ENCODE peak calls at places on chromosomes 7 and 10, in ten cellular contexts. O is fibroblast of villous mesenchyme; L is IMR-90; N is mesenchymal stem cell; F is H7; R is thoracic aorta; P is prostate gland; K is GM12878; C is fibroblast of mammary gland; I is naive thymus-derived CD4-positive, alpha-beta T cell. Y is an unnamed sample.

GRCh38 chr7:39664057-39664456 is 40.7 kb downstream of the RALA start:
- DNase-seq in O (peak), L (no peak), N (no peak), F (no peak), R (no peak), P (no peak), K (no peak), C (no peak), I (no peak), Y (no peak)

GRCh38 chr10:8618834-8619233 is 564.3 kb downstream of the GATA3 start:
- DNase-seq in O (no peak), L (no peak), N (no peak), F (no peak), R (no peak), P (no peak), K (no peak), C (no peak), I (no peak), Y (no peak)

GRCh38 chr10:124354411-124355382 is 64.0 kb downstream of the OAT start:
- DNase-seq in O (peak), L (peak), N (peak), F (peak), R (no peak), P (no peak), K (no peak), C (peak), I (peak), Y (peak)

GRCh38 chr7:116713918-116714317 is 41.9 kb downstream of the MET start:
- DNase-seq in O (peak), L (peak), N (no peak), F (no peak), R (no peak), P (no peak), K (no peak), C (peak), I (no peak), Y (no peak)

GRCh38 chr10:26777686-26778085 is 80.2 kb downstream of the PDSS1 start:
- DNase-seq in O (no peak), L (no peak), N (no peak), F (no peak), R (no peak), P (no peak), K (no peak), C (no peak), I (no peak), Y (no peak)

GRCh38 chr10:123398756-123399155 is 244.6 kb downstream of the BUB3 start:
- DNase-seq in O (no peak), L (no peak), N (no peak), F (no peak), R (no peak), P (no peak), K (no peak), C (no peak), I (no peak), Y (no peak)

GRCh38 chr7:33258561-33258960 is 129.2 kb downstream of the BBS9 start:
- DNase-seq in O (no peak), L (peak), N (no peak), F (no peak), R (no peak), P (no peak), K (no peak), C (peak), I (no peak), Y (no peak)

GRCh38 chr10:111146025-111146640 is 69.3 kb downstream of the ADRA2A start:
- DNase-seq in O (no peak), L (no peak), N (no peak), F (no peak), R (no peak), P (no peak), K (no peak), C (no peak), I (no peak), Y (no peak)

GRCh38 chr10:71696635-71697326 is 22.8 kb downstream of the C10orf105 start:
- DNase-seq in O (peak), L (no peak), N (peak), F (peak), R (no peak), P (no peak), K (no peak), C (peak), I (peak), Y (peak)

GRCh38 chr7:151498495-151498894 is 21.2 kb downstream of the RHEB start:
- DNase-seq in O (no peak), L (no peak), N (no peak), F (no peak), R (no peak), P (no peak), K (no peak), C (no peak), I (no peak), Y (no peak)

GRCh38 chr7:120033114-120033513 is 239.9 kb upstream of the KCND2 start:
- DNase-seq in O (peak), L (no peak), N (no peak), F (peak), R (no peak), P (no peak), K (no peak), C (no peak), I (no peak), Y (no peak)

DNA sequence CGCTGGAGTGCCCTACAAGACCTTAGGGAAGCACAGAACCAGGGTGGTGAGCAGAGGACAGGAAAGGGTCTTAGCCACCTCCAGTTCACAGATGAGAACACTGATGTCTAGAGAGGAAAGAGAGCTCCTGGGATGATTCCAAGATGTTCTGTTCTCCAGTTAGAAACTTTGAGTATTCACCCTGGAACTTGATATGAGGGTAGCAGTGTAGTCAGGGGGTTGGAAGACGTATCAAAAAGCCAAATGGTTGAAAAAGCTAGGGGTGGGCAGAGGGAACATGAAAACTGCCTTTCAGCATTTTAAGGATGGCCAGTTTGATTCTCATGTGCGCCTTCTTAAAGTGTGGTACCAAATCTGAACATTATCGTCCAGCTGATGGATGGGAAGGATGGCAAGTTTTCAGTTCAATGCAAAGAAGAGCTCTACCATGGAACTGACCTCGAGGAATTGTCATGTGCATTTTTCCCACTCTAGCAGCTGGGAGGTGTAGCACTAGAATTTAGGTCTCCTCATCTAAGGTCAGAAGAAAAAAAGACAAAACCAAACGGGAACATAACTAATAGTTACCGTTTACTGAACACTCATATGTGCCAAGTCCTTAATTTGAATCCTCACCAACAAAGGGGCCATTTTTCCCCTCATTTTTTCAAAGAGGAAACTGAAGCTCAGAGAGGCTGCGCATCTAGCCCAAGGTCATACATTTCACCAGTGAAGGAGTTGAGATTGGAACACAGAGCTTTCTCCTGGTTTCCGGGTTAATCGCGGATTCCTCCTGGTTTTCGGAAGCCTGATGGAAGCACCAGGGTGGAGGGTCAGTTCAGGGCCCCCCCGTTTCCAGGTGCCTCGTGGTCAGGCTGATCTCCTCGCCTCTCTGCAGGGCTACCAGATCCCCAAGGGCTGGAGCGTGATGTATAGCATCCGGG is 6.0 kb upstream of the CYP26A1 start:
- DNase-seq in O (no peak), L (no peak), N (no peak), F (peak), R (no peak), P (no peak), K (no peak), C (no peak), I (no peak), Y (no peak)
- H3K4me3 ChIP-seq in O (no peak), L (no peak), N (no peak), F (peak), R (peak), P (no peak), K (no peak), C (no peak), I (no peak), Y (no peak)

DNA sequence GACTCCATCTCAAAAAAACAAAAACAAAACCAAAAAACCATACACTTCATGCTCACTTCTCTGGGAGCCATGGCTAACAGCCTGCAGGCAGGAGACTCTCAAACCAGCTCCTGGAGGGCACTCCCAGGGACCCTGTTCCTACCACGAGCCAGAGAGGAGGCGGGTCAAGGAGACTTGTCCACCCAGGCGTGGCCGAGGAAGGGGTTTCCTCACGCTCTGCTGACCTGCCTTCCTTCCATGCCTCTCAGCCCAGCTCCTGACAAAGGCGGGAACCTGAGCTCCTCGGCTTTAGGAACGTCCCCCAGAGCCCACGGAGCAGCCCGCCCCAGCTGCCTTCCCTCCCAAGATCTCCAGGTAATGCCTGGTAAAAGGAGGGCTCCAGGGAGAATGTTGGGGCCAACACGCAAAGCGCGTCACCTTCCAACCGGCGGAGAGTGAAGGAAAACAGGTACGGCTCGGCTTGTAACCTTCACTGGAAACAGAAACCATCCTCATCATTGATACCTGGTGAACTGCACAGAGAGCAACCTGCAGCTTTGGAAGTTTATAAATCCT is 9.5 kb downstream of the GPR146 start:
- DNase-seq in O (no peak), L (no peak), N (no peak), F (no peak), R (no peak), P (no peak), K (no peak), C (no peak), I (no peak), Y (no peak)
- H3K4me3 ChIP-seq in O (no peak), L (no peak), N (no peak), F (no peak), R (no peak), P (no peak), K (no peak), C (no peak), I (no peak), Y (no peak)

GRCh38 chr7:100221767-100222444 is 2.2 kb downstream of the PVRIG start:
- DNase-seq in O (no peak), L (no peak), N (no peak), F (no peak), R (no peak), P (no peak), K (no peak), C (no peak), I (peak), Y (no peak)

GRCh38 chr7:100215895-100216294 is 3.9 kb upstream of the PVRIG start:
- DNase-seq in O (peak), L (peak), N (peak), F (no peak), R (no peak), P (no peak), K (no peak), C (peak), I (no peak), Y (peak)

GRCh38 chr7:100220833-100221718 is 1.3 kb downstream of the PVRIG start:
- DNase-seq in O (no peak), L (no peak), N (no peak), F (no peak), R (no peak), P (no peak), K (peak), C (no peak), I (peak), Y (no peak)

GRCh38 chr7:100222445-100223132 is 2.8 kb downstream of the PVRIG start:
- DNase-seq in O (no peak), L (no peak), N (no peak), F (no peak), R (no peak), P (no peak), K (no peak), C (no peak), I (no peak), Y (no peak)

GRCh38 chr7:100219271-100219737 is 445 bp upstream of the PVRIG start:
- DNase-seq in O (no peak), L (no peak), N (no peak), F (no peak), R (no peak), P (no peak), K (no peak), C (no peak), I (peak), Y (no peak)
- H3K4me3 ChIP-seq in O (no peak), L (no peak), N (no peak), F (no peak), R (no peak), P (no peak), K (peak), C (no peak), I (peak), Y (no peak)

DNA sequence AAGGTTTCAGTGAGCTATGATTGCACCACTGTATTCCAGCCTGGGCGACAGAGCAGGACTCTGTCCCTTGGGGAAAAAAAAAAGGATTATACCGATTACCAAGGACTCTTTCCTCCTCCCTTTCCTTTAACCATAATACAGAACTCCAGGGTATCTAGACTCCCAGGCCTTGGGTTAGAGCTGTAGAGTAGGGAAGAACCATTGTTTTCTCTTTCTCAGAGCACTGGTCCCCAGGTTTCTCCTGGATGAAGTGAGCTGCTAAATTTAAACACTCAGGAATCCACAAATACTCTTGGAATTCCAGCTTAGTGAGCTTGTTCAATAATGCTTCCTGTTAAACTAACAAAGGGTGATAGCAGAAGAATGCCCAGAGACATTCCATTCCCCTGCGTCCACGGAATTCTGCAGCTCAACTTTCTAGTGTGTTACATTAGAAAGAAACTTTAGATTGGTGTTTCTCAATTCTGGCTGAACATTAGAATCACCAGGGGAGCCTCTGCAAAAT is 14.6 kb upstream of the RPEL1 start:
- DNase-seq in O (peak), L (peak), N (peak), F (peak), R (no peak), P (peak), K (no peak), C (peak), I (no peak), Y (no peak)
- H3K4me3 ChIP-seq in O (no peak), L (no peak), N (no peak), F (no peak), R (peak), P (no peak), K (no peak), C (no peak), I (no peak), Y (no peak)

GRCh38 chr10:113858541-113858940 is 4.1 kb downstream of the NHLRC2 start:
- DNase-seq in O (peak), L (peak), N (peak), F (no peak), R (no peak), P (no peak), K (no peak), C (peak), I (no peak), Y (no peak)

GRCh38 chr10:113856563-113856962 is 2.1 kb downstream of the NHLRC2 start:
- DNase-seq in O (no peak), L (no peak), N (peak), F (no peak), R (no peak), P (no peak), K (no peak), C (peak), I (no peak), Y (no peak)

GRCh38 chr10:113859261-113859660 is 4.8 kb downstream of the NHLRC2 start:
- DNase-seq in O (no peak), L (no peak), N (no peak), F (no peak), R (no peak), P (no peak), K (no peak), C (no peak), I (no peak), Y (no peak)

GRCh38 chr10:113854757-113855626 is 531 bp downstream of the NHLRC2 start:
- DNase-seq in O (peak), L (peak), N (peak), F (peak), R (no peak), P (peak), K (no peak), C (peak), I (peak), Y (peak)

DNA sequence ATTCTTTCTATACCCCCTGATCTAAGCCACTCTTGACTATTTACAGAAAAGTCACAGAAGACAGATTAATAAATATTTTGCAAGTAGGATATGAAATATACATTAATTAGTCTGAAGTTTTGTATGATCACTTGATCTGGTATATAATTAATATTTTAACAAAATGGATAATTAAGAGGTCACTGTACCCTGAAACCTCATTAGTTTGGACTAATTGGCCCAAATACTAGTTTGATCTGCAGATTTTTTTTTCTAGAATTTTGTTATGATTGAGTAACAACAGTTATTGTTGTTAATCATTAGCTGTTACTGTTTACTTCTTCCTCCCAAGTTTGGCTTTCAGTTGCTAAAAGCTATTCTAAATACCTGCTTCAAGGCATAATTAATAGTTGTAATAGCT is 2.7 kb downstream of the NHLRC2 start:
- DNase-seq in O (no peak), L (no peak), N (no peak), F (no peak), R (no peak), P (no peak), K (no peak), C (peak), I (no peak), Y (no peak)
- H3K4me3 ChIP-seq in O (no peak), L (no peak), N (no peak), F (no peak), R (no peak), P (no peak), K (peak), C (no peak), I (no peak), Y (no peak)

GRCh38 chr10:119304541-119304940 is 97.2 kb downstream of the GRK5 start:
- DNase-seq in O (no peak), L (no peak), N (no peak), F (no peak), R (no peak), P (no peak), K (no peak), C (no peak), I (no peak), Y (no peak)

GRCh38 chr10:119306514-119306951 is 99.2 kb downstream of the GRK5 start:
- DNase-seq in O (no peak), L (no peak), N (peak), F (peak), R (no peak), P (no peak), K (peak), C (no peak), I (peak), Y (no peak)

GRCh38 chr10:119306964-119307363 is 99.6 kb downstream of the GRK5 start:
- DNase-seq in O (no peak), L (peak), N (peak), F (no peak), R (no peak), P (no peak), K (no peak), C (peak), I (no peak), Y (no peak)

GRCh38 chr10:119303886-119304285 is 96.5 kb downstream of the GRK5 start:
- DNase-seq in O (no peak), L (no peak), N (no peak), F (no peak), R (no peak), P (no peak), K (no peak), C (no peak), I (no peak), Y (no peak)

DNA sequence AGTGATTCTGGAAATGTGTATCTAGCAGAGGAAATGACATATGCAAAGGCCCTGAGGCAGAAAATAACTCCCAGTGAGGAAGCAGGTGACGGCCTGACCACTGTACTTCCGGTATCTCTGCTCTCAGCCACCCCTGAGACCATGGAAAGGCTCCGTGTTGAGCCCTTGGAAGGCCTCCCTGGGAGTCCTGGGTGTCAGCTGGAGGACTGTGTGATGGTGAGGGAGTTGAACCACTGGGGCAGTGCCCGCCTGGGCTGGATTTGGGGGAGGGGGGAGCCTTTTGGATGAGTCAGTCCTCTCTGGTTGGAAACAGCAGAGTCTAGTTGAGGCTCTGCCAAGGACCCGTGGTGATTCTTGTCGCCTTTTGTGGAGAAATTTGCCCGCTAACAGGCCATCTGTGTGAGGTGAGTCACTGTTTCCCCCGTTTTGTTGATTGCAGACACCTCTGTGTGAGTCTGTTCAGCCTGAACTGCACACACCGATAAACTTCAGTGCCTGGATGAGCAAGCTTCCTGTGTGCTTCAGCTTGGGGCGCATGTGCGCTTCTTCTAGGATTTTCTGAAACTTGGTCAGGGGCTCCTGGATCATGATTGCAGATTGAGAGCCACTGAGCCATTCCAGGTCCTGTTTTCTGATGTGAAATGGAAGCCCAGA is 98.6 kb downstream of the GRK5 start:
- DNase-seq in O (peak), L (peak), N (peak), F (no peak), R (peak), P (no peak), K (peak), C (peak), I (peak), Y (peak)
- H3K4me3 ChIP-seq in O (no peak), L (no peak), N (no peak), F (no peak), R (peak), P (no peak), K (peak), C (no peak), I (peak), Y (peak)

GRCh38 chr7:41699532-41699931 is 3.4 kb downstream of the INHBA start:
- DNase-seq in O (no peak), L (peak), N (peak), F (peak), R (no peak), P (no peak), K (no peak), C (peak), I (no peak), Y (no peak)
- H3K4me3 ChIP-seq in O (peak), L (peak), N (peak), F (peak), R (peak), P (peak), K (no peak), C (peak), I (no peak), Y (peak)

Y was measured in tibial nerve.